ENCODE peak calls at places on chromosomes 13 and 19, in five cellular contexts. Y, Z, Q, U and R are unnamed samples. For H3F3A, the result is how much of the 10 kb centered on the place peaks cover.

GRCh38 chr19:50242586-50242985 is 39.2 kb downstream of the MYH14 start:
- DNase-seq in Q (peak), Z (no peak), Y (no peak), U (no peak), R (no peak)

GRCh38 chr13:33891196-33891742 is 73.3 kb downstream of the RFC3 start:
- DNase-seq in U (no peak), Z (no peak), Y (no peak), Q (no peak), R (no peak)

GRCh38 chr13:33466262-33466661 is 180.7 kb upstream of the STARD13 start:
- DNase-seq in U (no peak), Z (no peak), Q (no peak), Y (no peak), R (no peak)

GRCh38 chr19:2331601-2332246 is 3.2 kb downstream of the SPPL2B start:
- DNase-seq in Q (no peak), Z (no peak), U (no peak), Y (no peak), R (no peak)

GRCh38 chr19:38952395-38953165 is 21.8 kb downstream of the MRPS12 start:
- DNase-seq in U (peak), Z (no peak), Q (no peak), Y (peak), R (peak)

GRCh38 chr13:40102854-40103253 is 447.4 kb downstream of the COG6 start:
- DNase-seq in Z (no peak), Q (peak), U (peak), Y (no peak), R (no peak)

GRCh38 chr19:5905072-5905778 is 553 bp downstream of the VMAC start:
- DNase-seq in Y (no peak), Q (no peak), Z (no peak), U (no peak), R (no peak)

GRCh38 chr19:648305-648704 is 8.6 kb downstream of the FGF22 start:
- DNase-seq in Q (no peak), Z (no peak), Y (no peak), U (no peak), R (no peak)

GRCh38 chr19:55080915-55081772 is 5.5 kb downstream of the EPS8L1 start:
- DNase-seq in Q (peak), U (no peak), Z (peak), Y (no peak), R (peak)

GRCh38 chr13:99797716-99798115 is 173.9 kb downstream of the ZIC5 start:
- DNase-seq in Y (no peak), Q (no peak), Z (no peak), U (no peak), R (peak)
- H3F3A ChIP-seq in Y (under half), Q (under half), Z (under half), U (under half), R (under half)

GRCh38 chr13:26681036-26681435 is 79.5 kb downstream of the GPR12 start:
- DNase-seq in Q (no peak), Y (no peak), U (no peak), Z (no peak), R (no peak)
- TF ChIP-seq EZH2phosphoT487 in Q (no peak), Y (no peak), U (no peak), Z (no peak), R (no peak)

GRCh38 chr19:17338440-17339078 is 1.2 kb downstream of the GTPBP3 start:
- DNase-seq in U (no peak), Q (no peak), Y (no peak), Z (no peak), R (no peak)
- H2AFZ ChIP-seq in U (no peak), Q (peak), Y (no peak), Z (peak), R (no peak)

GRCh38 chr13:95058680-95059079 is 242.6 kb downstream of the ABCC4 start:
- DNase-seq in U (no peak), Q (no peak), Y (no peak), Z (no peak), R (no peak)
- H3F3A ChIP-seq in U (under half), Q (under half), Y (under half), Z (under half), R (under half)

DNA sequence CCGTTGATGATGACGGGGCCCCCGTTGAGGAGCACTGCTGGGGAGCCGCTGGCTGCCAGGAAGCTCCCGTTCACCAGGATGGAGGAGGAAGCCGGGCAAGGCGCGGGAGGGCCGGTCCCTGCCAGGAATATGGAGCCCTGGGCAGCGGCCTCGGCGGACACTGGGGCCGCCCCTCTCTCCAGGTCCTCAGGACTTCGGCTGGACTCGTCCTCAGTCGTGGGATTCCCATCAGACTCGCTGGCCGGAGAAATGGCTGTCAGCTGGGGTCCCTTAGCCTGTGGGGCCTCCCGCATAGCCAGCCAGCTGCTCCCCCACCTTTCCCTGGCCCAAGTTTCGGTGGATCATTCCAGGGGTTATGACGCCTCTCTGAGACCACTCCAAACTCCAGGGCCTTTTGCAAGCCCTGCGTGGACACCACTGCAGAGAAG is 2.1 kb downstream of the SIX5 start:
- DNase-seq in Z (no peak), Y (no peak), Q (peak), U (no peak), R (no peak)
- TF ChIP-seq EZH2phosphoT487 in Z (no peak), Y (no peak), Q (no peak), U (no peak), R (no peak)

DNA sequence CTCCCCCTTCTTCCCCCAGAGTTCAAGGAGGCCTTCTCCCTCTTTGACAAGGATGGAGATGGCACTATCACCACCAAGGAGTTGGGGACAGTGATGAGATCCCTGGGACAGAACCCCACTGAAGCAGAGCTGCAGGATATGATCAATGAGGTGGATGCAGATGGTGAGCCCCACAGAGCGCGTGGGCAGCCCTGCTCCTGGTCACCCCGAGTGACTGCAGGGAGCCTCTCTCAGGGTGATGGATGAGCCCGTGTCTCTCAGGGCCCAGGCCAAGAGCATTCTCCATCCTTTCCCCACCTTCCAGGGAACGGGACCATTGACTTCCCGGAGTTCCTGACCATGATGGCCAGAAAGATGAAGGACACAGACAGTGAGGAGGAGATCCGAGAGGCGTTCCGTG is 7.0 kb downstream of the CALM3 start:
- DNase-seq in Z (no peak), U (no peak), Y (no peak), Q (no peak), R (no peak)
- H2AFZ ChIP-seq in Z (no peak), U (no peak), Y (no peak), Q (no peak), R (no peak)

GRCh38 chr19:42111384-42111783 is 20.9 kb downstream of the POU2F2 start:
- DNase-seq in Y (no peak), Z (no peak), U (no peak), Q (peak), R (no peak)
- H3F3A ChIP-seq in Y (under half), Z (under half), U (under half), Q (half or more), R (under half)